ENCODE peak calls at places on chromosomes 6 and 20, in six cellular contexts. One of them, this sample, is unnamed.

GRCh38 chr20:9999660-10000059 is 35.1 kb upstream of the ANKEF1 start:
- DNase-seq in cardiac muscle cell: no peak
- DNase-seq in LHCN-M2: no peak
- DNase-seq in NCI-H446 treated with DMSO at 0.1 percent for 48 hours: peak; percentile 99
- DNase-seq in tibial nerve: no peak
- DNase-seq in right lobe of liver: no peak
- DNase-seq in this sample: peak; percentile 65

GRCh38 chr6:135935951-135936601 is 84.6 kb downstream of the PDE7B start:
- DNase-seq in tibial nerve: no peak
- DNase-seq in right lobe of liver: no peak
- DNase-seq in NCI-H446 treated with DMSO at 0.1 percent for 48 hours: peak; percentile 91
- DNase-seq in LHCN-M2: no peak
- DNase-seq in cardiac muscle cell: no peak
- DNase-seq in this sample: no peak

GRCh38 chr6:158033751-158034702 is 52.4 kb downstream of the SYNJ2 start:
- DNase-seq in tibial nerve: no peak
- DNase-seq in right lobe of liver: peak; percentile 82
- DNase-seq in LHCN-M2: no peak
- DNase-seq in cardiac muscle cell: peak; percentile 66
- DNase-seq in NCI-H446 treated with DMSO at 0.1 percent for 48 hours: no peak
- DNase-seq in this sample: no peak

GRCh38 chr6:145247677-145248419 is 487.5 kb downstream of the EPM2A start:
- DNase-seq in LHCN-M2: peak; percentile 76
- DNase-seq in NCI-H446 treated with DMSO at 0.1 percent for 48 hours: no peak
- DNase-seq in tibial nerve: no peak
- DNase-seq in right lobe of liver: no peak
- DNase-seq in cardiac muscle cell: peak; percentile 95
- DNase-seq in this sample: no peak

GRCh38 chr20:41174373-41174772 is 37.0 kb downstream of the PLCG1 start:
- DNase-seq in LHCN-M2: no peak
- DNase-seq in NCI-H446 treated with DMSO at 0.1 percent for 48 hours: no peak
- DNase-seq in cardiac muscle cell: no peak
- DNase-seq in right lobe of liver: no peak
- DNase-seq in tibial nerve: no peak
- DNase-seq in this sample: no peak

GRCh38 chr6:104134876-104135275 is 724.8 kb downstream of the HACE1 start:
- DNase-seq in NCI-H446 treated with DMSO at 0.1 percent for 48 hours: no peak
- DNase-seq in cardiac muscle cell: peak; percentile 19
- DNase-seq in LHCN-M2: no peak
- DNase-seq in right lobe of liver: no peak
- DNase-seq in tibial nerve: no peak
- DNase-seq in this sample: no peak

GRCh38 chr6:11207199-11207968 is 25.1 kb downstream of the NEDD9 start:
- DNase-seq in right lobe of liver: peak; percentile 50
- DNase-seq in LHCN-M2: peak; percentile 86
- DNase-seq in NCI-H446 treated with DMSO at 0.1 percent for 48 hours: no peak
- DNase-seq in tibial nerve: no peak
- DNase-seq in cardiac muscle cell: peak; percentile 98
- DNase-seq in this sample: peak; percentile 67

GRCh38 chr20:34123309-34123708 is 11.3 kb upstream of the EIF2S2 start:
- DNase-seq in right lobe of liver: no peak
- DNase-seq in tibial nerve: no peak
- DNase-seq in cardiac muscle cell: no peak
- DNase-seq in LHCN-M2: no peak
- DNase-seq in NCI-H446 treated with DMSO at 0.1 percent for 48 hours: no peak
- DNase-seq in this sample: no peak

GRCh38 chr6:1336246-1336843 is 24.4 kb downstream of the FOXQ1 start:
- DNase-seq in LHCN-M2: no peak
- DNase-seq in tibial nerve: no peak
- DNase-seq in right lobe of liver: peak; percentile 48
- DNase-seq in NCI-H446 treated with DMSO at 0.1 percent for 48 hours: no peak
- DNase-seq in cardiac muscle cell: peak; percentile 18
- DNase-seq in this sample: no peak

GRCh38 chr6:155038104-155038503 is 43.0 kb downstream of the TIAM2 start:
- DNase-seq in NCI-H446 treated with DMSO at 0.1 percent for 48 hours: no peak
- DNase-seq in tibial nerve: no peak
- DNase-seq in cardiac muscle cell: no peak
- DNase-seq in right lobe of liver: no peak
- DNase-seq in LHCN-M2: no peak
- DNase-seq in this sample: no peak

GRCh38 chr20:49925901-49926454 is 10.2 kb upstream of the RNF114 start:
- DNase-seq in NCI-H446 treated with DMSO at 0.1 percent for 48 hours: no peak
- DNase-seq in right lobe of liver: no peak
- DNase-seq in LHCN-M2: no peak
- DNase-seq in cardiac muscle cell: no peak
- DNase-seq in tibial nerve: no peak
- DNase-seq in this sample: no peak

GRCh38 chr20:25992146-25992545 is 295.5 kb upstream of the ZNF337 start:
- DNase-seq in cardiac muscle cell: no peak
- DNase-seq in tibial nerve: no peak
- DNase-seq in LHCN-M2: no peak
- DNase-seq in right lobe of liver: no peak
- DNase-seq in NCI-H446 treated with DMSO at 0.1 percent for 48 hours: no peak
- DNase-seq in this sample: no peak

GRCh38 chr20:46755483-46756417 is 46.3 kb downstream of the SLC2A10 start:
- DNase-seq in tibial nerve: no peak
- DNase-seq in right lobe of liver: no peak
- DNase-seq in NCI-H446 treated with DMSO at 0.1 percent for 48 hours: no peak
- DNase-seq in cardiac muscle cell: no peak
- DNase-seq in LHCN-M2: no peak
- DNase-seq in this sample: no peak

GRCh38 chr6:138824482-138825134 is 28.7 kb downstream of the ECT2L start:
- DNase-seq in NCI-H446 treated with DMSO at 0.1 percent for 48 hours: no peak
- DNase-seq in tibial nerve: no peak
- DNase-seq in LHCN-M2: no peak
- DNase-seq in right lobe of liver: no peak
- DNase-seq in cardiac muscle cell: no peak
- DNase-seq in this sample: no peak

GRCh38 chr20:8246153-8246552 is 114.1 kb downstream of the PLCB1 start:
- DNase-seq in cardiac muscle cell: no peak
- DNase-seq in tibial nerve: no peak
- DNase-seq in right lobe of liver: no peak
- DNase-seq in NCI-H446 treated with DMSO at 0.1 percent for 48 hours: no peak
- DNase-seq in LHCN-M2: no peak
- DNase-seq in this sample: no peak

GRCh38 chr6:139270249-139270648 is 21.5 kb downstream of the TXLNB start:
- DNase-seq in NCI-H446 treated with DMSO at 0.1 percent for 48 hours: no peak
- DNase-seq in LHCN-M2: no peak
- DNase-seq in right lobe of liver: no peak
- DNase-seq in cardiac muscle cell: no peak
- DNase-seq in tibial nerve: no peak
- DNase-seq in this sample: no peak

GRCh38 chr20:15547109-15547508 is 1026.1 kb downstream of the KIF16B start:
- DNase-seq in tibial nerve: no peak
- DNase-seq in right lobe of liver: no peak
- DNase-seq in LHCN-M2: no peak
- DNase-seq in cardiac muscle cell: no peak
- DNase-seq in NCI-H446 treated with DMSO at 0.1 percent for 48 hours: peak; percentile 9
- DNase-seq in this sample: no peak

GRCh38 chr20:48737463-48738093 is 90.2 kb downstream of the PREX1 start:
- DNase-seq in tibial nerve: no peak
- DNase-seq in LHCN-M2: no peak
- DNase-seq in right lobe of liver: no peak
- DNase-seq in cardiac muscle cell: no peak
- DNase-seq in NCI-H446 treated with DMSO at 0.1 percent for 48 hours: no peak
- DNase-seq in this sample: no peak

GRCh38 chr6:157822221-157823000 is 635 bp upstream of the SNX9 start:
- DNase-seq in NCI-H446 treated with DMSO at 0.1 percent for 48 hours: no peak
- DNase-seq in right lobe of liver: no peak
- DNase-seq in cardiac muscle cell: peak; percentile 44
- DNase-seq in tibial nerve: no peak
- DNase-seq in LHCN-M2: no peak
- DNase-seq in this sample: no peak

GRCh38 chr6:165245287-165245686 is 64.1 kb downstream of the C6orf118 start:
- DNase-seq in cardiac muscle cell: peak; percentile 58
- DNase-seq in right lobe of liver: no peak
- DNase-seq in tibial nerve: no peak
- DNase-seq in NCI-H446 treated with DMSO at 0.1 percent for 48 hours: no peak
- DNase-seq in LHCN-M2: peak; percentile 60
- DNase-seq in this sample: no peak

GRCh38 chr20:38231786-38232130 is 28.8 kb downstream of the KIAA1755 start:
- DNase-seq in cardiac muscle cell: peak; percentile 78
- DNase-seq in tibial nerve: no peak
- DNase-seq in right lobe of liver: no peak
- DNase-seq in LHCN-M2: no peak
- DNase-seq in NCI-H446 treated with DMSO at 0.1 percent for 48 hours: no peak
- DNase-seq in this sample: no peak

GRCh38 chr20:45098096-45098773 is 2.7 kb downstream of the KCNS1 start:
- DNase-seq in cardiac muscle cell: peak; percentile 70
- DNase-seq in right lobe of liver: peak; percentile 38
- DNase-seq in LHCN-M2: no peak
- DNase-seq in NCI-H446 treated with DMSO at 0.1 percent for 48 hours: no peak
- DNase-seq in tibial nerve: no peak
- DNase-seq in this sample: no peak

GRCh38 chr20:35840403-35840802 is 68.6 kb downstream of the PHF20 start:
- DNase-seq in cardiac muscle cell: no peak
- DNase-seq in NCI-H446 treated with DMSO at 0.1 percent for 48 hours: no peak
- DNase-seq in right lobe of liver: no peak
- DNase-seq in LHCN-M2: no peak
- DNase-seq in tibial nerve: no peak
- DNase-seq in this sample: no peak

GRCh38 chr6:158143700-158144099 is 24.4 kb downstream of the SERAC1 start:
- DNase-seq in right lobe of liver: no peak
- DNase-seq in tibial nerve: no peak
- DNase-seq in cardiac muscle cell: peak; percentile 41
- DNase-seq in LHCN-M2: peak; percentile 42
- DNase-seq in NCI-H446 treated with DMSO at 0.1 percent for 48 hours: no peak
- DNase-seq in this sample: no peak

GRCh38 chr20:43665466-43666176 is 1.3 kb upstream of the MYBL2 start:
- DNase-seq in right lobe of liver: no peak
- DNase-seq in cardiac muscle cell: no peak
- DNase-seq in tibial nerve: no peak
- DNase-seq in LHCN-M2: no peak
- DNase-seq in NCI-H446 treated with DMSO at 0.1 percent for 48 hours: no peak
- DNase-seq in this sample: no peak

GRCh38 chr6:150076196-150076893 is 7.4 kb upstream of the ULBP3 start:
- DNase-seq in tibial nerve: no peak
- DNase-seq in LHCN-M2: no peak
- DNase-seq in right lobe of liver: no peak
- DNase-seq in NCI-H446 treated with DMSO at 0.1 percent for 48 hours: no peak
- DNase-seq in cardiac muscle cell: no peak
- DNase-seq in this sample: no peak

GRCh38 chr6:105121981-105122380 is 57.8 kb downstream of the POPDC3 start:
- DNase-seq in NCI-H446 treated with DMSO at 0.1 percent for 48 hours: no peak
- DNase-seq in tibial nerve: no peak
- DNase-seq in right lobe of liver: no peak
- DNase-seq in LHCN-M2: no peak
- DNase-seq in cardiac muscle cell: no peak
- DNase-seq in this sample: no peak